ENCODE peak calls at places on chromosomes 1 and 21, in eight cellular contexts. W, S, I, K, Y, Z, P and L are unnamed samples.

GRCh38 chr1:155910621-155911121 is 478 bp downstream of the RIT1 start:
- DNase-seq in W (no peak), P (peak; percentile 49), S (peak; percentile 25), Y (peak; percentile 26), Z (peak; percentile 25), K (no peak), I (peak; percentile 24), L (no peak)

GRCh38 chr1:247146671-247147070 is 25.1 kb downstream of the ZNF124 start:
- DNase-seq in K (no peak), Y (no peak), Z (no peak), W (no peak), S (no peak), I (no peak), P (no peak), L (no peak)

GRCh38 chr1:1862905-1863547 is 27.9 kb downstream of the GNB1 start:
- DNase-seq in I (no peak), K (no peak), P (peak; percentile 23), S (no peak), Y (no peak), Z (no peak), W (no peak), L (no peak)

GRCh38 chr1:25534389-25534788 is 9.0 kb upstream of the LDLRAP1 start:
- DNase-seq in Y (no peak), K (no peak), P (no peak), Z (no peak), S (no peak), I (no peak), W (no peak), L (no peak)

GRCh38 chr1:94225845-94226244 is 11.5 kb downstream of the ARHGAP29 start:
- DNase-seq in I (no peak), Y (no peak), K (no peak), S (no peak), W (no peak), Z (no peak), P (no peak), L (no peak)

GRCh38 chr1:200290010-200290685 is 119.7 kb downstream of the ZNF281 start:
- DNase-seq in S (no peak), Z (no peak), I (peak; percentile 1), Y (no peak), K (no peak), W (no peak), P (peak; percentile 37), L (no peak)

GRCh38 chr1:85756864-85757263 is 48.6 kb upstream of the ZNHIT6 start:
- DNase-seq in W (no peak), I (no peak), K (no peak), S (no peak), P (peak; percentile 29), Z (no peak), Y (no peak), L (no peak)

GRCh38 chr1:83764209-83764608 is 234.7 kb downstream of the TTLL7 start:
- DNase-seq in P (no peak), Y (no peak), I (no peak), W (no peak), S (no peak), K (no peak), Z (no peak), L (no peak)

GRCh38 chr1:2226525-2227340 is 1.4 kb upstream of the SKI start:
- DNase-seq in K (no peak), P (no peak), I (no peak), S (no peak), W (no peak), Y (no peak), Z (peak; percentile 48), L (no peak)

GRCh38 chr1:5287178-5288155 is 633.1 kb downstream of the AJAP1 start:
- DNase-seq in P (no peak), K (no peak), S (no peak), Y (no peak), W (no peak), I (no peak), Z (peak; percentile 58), L (no peak)

GRCh38 chr1:168224991-168225390 is 813 bp upstream of the SFT2D2 start:
- DNase-seq in K (no peak), Y (no peak), W (no peak), P (peak; percentile 21), Z (no peak), I (no peak), S (no peak), L (no peak)

GRCh38 chr1:205312866-205313680 is 8.5 kb downstream of the NUAK2 start:
- DNase-seq in K (no peak), Y (no peak), P (no peak), S (no peak), W (no peak), Z (no peak), I (no peak), L (no peak)

GRCh38 chr1:50326026-50326425 is 97.2 kb downstream of the DMRTA2 start:
- DNase-seq in K (no peak), Z (no peak), I (no peak), W (no peak), Y (no peak), S (no peak), P (no peak), L (no peak)

GRCh38 chr1:37403166-37403565 is 71.2 kb upstream of the ZC3H12A start:
- DNase-seq in W (no peak), Y (no peak), Z (no peak), S (no peak), K (no peak), I (no peak), P (no peak), L (no peak)

GRCh38 chr1:112397051-112397471 is 1.0 kb downstream of the CTTNBP2NL start:
- DNase-seq in P (no peak), I (no peak), K (no peak), Y (no peak), Z (no peak), W (no peak), S (no peak), L (no peak)

GRCh38 chr1:109579496-109579895 is 31.1 kb downstream of the GNAI3 start:
- DNase-seq in Y (no peak), W (no peak), P (no peak), K (no peak), S (peak; percentile 19), Z (no peak), I (no peak), L (no peak)

GRCh38 chr1:51218570-51218969 is 17.5 kb upstream of the RNF11 start:
- DNase-seq in W (no peak), Y (no peak), P (no peak), I (no peak), Z (no peak), S (no peak), K (no peak), L (no peak)

GRCh38 chr21:37469441-37469840 is 102.9 kb downstream of the DYRK1A start:
- DNase-seq in Y (no peak), P (no peak), S (no peak), W (no peak), K (no peak), I (no peak), Z (no peak), L (no peak)
- H3K4me3 ChIP-seq in Y (no peak overlapping the region), P (no peak overlapping the region), S (no peak overlapping the region), W (no peak overlapping the region), K (no peak overlapping the region), I (no peak overlapping the region), Z (no peak overlapping the region), L (no peak overlapping the region)

GRCh38 chr21:34882719-34883131 is 166.4 kb downstream of the RUNX1 start:
- DNase-seq in K (no peak), I (no peak), S (no peak), W (no peak), Z (no peak), P (peak; percentile 27), Y (no peak), L (no peak)

GRCh38 chr21:34884346-34884929 is 164.7 kb downstream of the RUNX1 start:
- DNase-seq in W (no peak), S (no peak), K (no peak), Y (no peak), Z (no peak), I (no peak), P (no peak), L (no peak)

GRCh38 chr21:34885125-34885524 is 164.0 kb downstream of the RUNX1 start:
- DNase-seq in S (no peak), P (no peak), Z (no peak), W (no peak), I (no peak), K (no peak), Y (no peak), L (no peak)

GRCh38 chr21:34881894-34882371 is 167.2 kb downstream of the RUNX1 start:
- DNase-seq in P (no peak), K (no peak), Y (no peak), Z (no peak), I (no peak), S (no peak), W (peak; percentile 79), L (no peak)

GRCh38 chr21:34883501-34884271 is 165.4 kb downstream of the RUNX1 start:
- DNase-seq in W (no peak), Y (no peak), Z (no peak), S (no peak), K (no peak), P (no peak), I (no peak), L (no peak)
- H3K4me3 ChIP-seq in W (peak overlapping the region; percentile 97), Y (no peak overlapping the region), Z (peak overlapping the region; percentile 68), S (peak overlapping the region; percentile 59), K (peak overlapping the region; percentile 64), P (no peak overlapping the region), I (peak overlapping the region; percentile 91), L (peak overlapping the region; percentile 74)

GRCh38 chr1:222815367-222815765 is 527 bp downstream of the DISP1 start:
- DNase-seq in Y (peak; percentile 35), K (no peak), P (no peak), I (peak; percentile 45), S (no peak), W (no peak), Z (no peak), L (no peak)
- H3K4me3 ChIP-seq in Y (peak overlapping the region; percentile 61), K (peak overlapping the region; percentile 56), P (peak overlapping the region; percentile 81), I (peak overlapping the region; percentile 83), S (peak overlapping the region; percentile 83), W (peak overlapping the region; percentile 87), Z (peak overlapping the region; percentile 63), L (peak overlapping the region; percentile 90)

GRCh38 chr1:219834247-219834917 is 94.0 kb downstream of the SLC30A10 start:
- DNase-seq in W (no peak), Z (no peak), I (no peak), S (no peak), P (no peak), K (no peak), Y (no peak), L (no peak)
- H3K4me3 ChIP-seq in W (no peak overlapping the region), Z (no peak overlapping the region), I (no peak overlapping the region), S (no peak overlapping the region), P (no peak overlapping the region), K (no peak overlapping the region), Y (no peak overlapping the region), L (no peak overlapping the region)